ENCODE peak calls at places on chromosomes 16 and 17, in four cellular contexts. One of them, this sample, is unnamed.

GRCh38 chr17:27293359-27293897 is 486 bp upstream of the WSB1 start:
- DNase-seq in transverse colon: no peak
- DNase-seq in choroid plexus epithelial cell: no peak
- DNase-seq in astrocyte of the spinal cord: no peak
- DNase-seq in this sample: peak

GRCh38 chr16:56191807-56192643 is 736 bp downstream of the GNAO1 start:
- DNase-seq in transverse colon: no peak
- DNase-seq in choroid plexus epithelial cell: no peak
- DNase-seq in astrocyte of the spinal cord: no peak
- DNase-seq in this sample: no peak

GRCh38 chr17:45440161-45440859 is 7.6 kb upstream of the ARHGAP27 start:
- DNase-seq in transverse colon: no peak
- DNase-seq in choroid plexus epithelial cell: peak
- DNase-seq in astrocyte of the spinal cord: peak
- DNase-seq in this sample: peak

GRCh38 chr16:81987706-81988105 is 23.6 kb downstream of the SDR42E1 start:
- DNase-seq in transverse colon: peak
- DNase-seq in choroid plexus epithelial cell: no peak
- DNase-seq in astrocyte of the spinal cord: no peak
- DNase-seq in this sample: no peak

GRCh38 chr16:65624696-65625095 is 502.8 kb upstream of the CDH11 start:
- DNase-seq in transverse colon: no peak
- DNase-seq in choroid plexus epithelial cell: peak
- DNase-seq in astrocyte of the spinal cord: no peak
- DNase-seq in this sample: no peak

GRCh38 chr17:36524428-36524876 is 10.2 kb downstream of the MYO19 start:
- DNase-seq in transverse colon: no peak
- DNase-seq in choroid plexus epithelial cell: no peak
- DNase-seq in astrocyte of the spinal cord: no peak
- DNase-seq in this sample: no peak

GRCh38 chr17:58811301-58811700 is 55.6 kb downstream of the PPM1E start:
- DNase-seq in transverse colon: no peak
- DNase-seq in choroid plexus epithelial cell: no peak
- DNase-seq in astrocyte of the spinal cord: no peak
- DNase-seq in this sample: no peak

GRCh38 chr17:57955183-57955952 is at the start of gene CUEDC1:
- DNase-seq in transverse colon: peak
- DNase-seq in choroid plexus epithelial cell: peak
- DNase-seq in astrocyte of the spinal cord: peak
- DNase-seq in this sample: peak

GRCh38 chr16:1047801-1048200 is 24.7 kb upstream of the SSTR5 start:
- DNase-seq in transverse colon: no peak
- DNase-seq in choroid plexus epithelial cell: no peak
- DNase-seq in astrocyte of the spinal cord: no peak
- DNase-seq in this sample: no peak

GRCh38 chr17:42274812-42275526 is 1.2 kb downstream of the STAT5B start:
- DNase-seq in transverse colon: no peak
- DNase-seq in choroid plexus epithelial cell: peak
- DNase-seq in astrocyte of the spinal cord: no peak
- DNase-seq in this sample: no peak

GRCh38 chr16:79632289-79632688 is 31.8 kb upstream of the MAF start:
- DNase-seq in transverse colon: no peak
- DNase-seq in choroid plexus epithelial cell: peak
- DNase-seq in astrocyte of the spinal cord: no peak
- DNase-seq in this sample: no peak

GRCh38 chr17:2965621-2966275 is 97.7 kb downstream of the OR1D5 start:
- DNase-seq in transverse colon: no peak
- DNase-seq in choroid plexus epithelial cell: peak
- DNase-seq in astrocyte of the spinal cord: peak
- DNase-seq in this sample: no peak

GRCh38 chr17:37708008-37708615 is 36.7 kb downstream of the HNF1B start:
- DNase-seq in transverse colon: peak
- DNase-seq in choroid plexus epithelial cell: no peak
- DNase-seq in astrocyte of the spinal cord: no peak
- DNase-seq in this sample: peak

GRCh38 chr16:88045820-88046303 is 94.6 kb downstream of the BANP start:
- DNase-seq in transverse colon: peak
- DNase-seq in choroid plexus epithelial cell: no peak
- DNase-seq in astrocyte of the spinal cord: no peak
- DNase-seq in this sample: peak

GRCh38 chr16:57061084-57061905 is 31.1 kb upstream of the CPNE2 start:
- DNase-seq in transverse colon: peak
- DNase-seq in choroid plexus epithelial cell: peak
- DNase-seq in astrocyte of the spinal cord: no peak
- DNase-seq in this sample: no peak

GRCh38 chr17:78915872-78916632 is 9.1 kb downstream of the TIMP2 start:
- DNase-seq in transverse colon: peak
- DNase-seq in choroid plexus epithelial cell: peak
- DNase-seq in astrocyte of the spinal cord: no peak
- DNase-seq in this sample: peak

GRCh38 chr16:29757950-29758466 is 12.2 kb upstream of the C16orf54 start:
- DNase-seq in transverse colon: no peak
- DNase-seq in choroid plexus epithelial cell: peak
- DNase-seq in astrocyte of the spinal cord: peak
- DNase-seq in this sample: no peak

GRCh38 chr17:41049110-41049509 is 2.0 kb upstream of the KRTAP2-1 start:
- DNase-seq in transverse colon: no peak
- DNase-seq in choroid plexus epithelial cell: peak
- DNase-seq in astrocyte of the spinal cord: peak
- DNase-seq in this sample: no peak

GRCh38 chr16:85361441-85362118 is 249.3 kb upstream of the CIBAR2 start:
- DNase-seq in transverse colon: peak
- DNase-seq in choroid plexus epithelial cell: peak
- DNase-seq in astrocyte of the spinal cord: no peak
- DNase-seq in this sample: peak

GRCh38 chr17:34254146-34254545 is 939 bp upstream of the CCL2 start:
- DNase-seq in transverse colon: no peak
- DNase-seq in choroid plexus epithelial cell: peak
- DNase-seq in astrocyte of the spinal cord: peak
- DNase-seq in this sample: no peak

GRCh38 chr16:31077024-31077423 is 2.8 kb downstream of the ZNF646 start:
- DNase-seq in transverse colon: no peak
- DNase-seq in choroid plexus epithelial cell: no peak
- DNase-seq in astrocyte of the spinal cord: no peak
- DNase-seq in this sample: no peak

GRCh38 chr17:82698974-82699442 is 510 bp upstream of the RAB40B start:
- DNase-seq in transverse colon: no peak
- DNase-seq in choroid plexus epithelial cell: peak
- DNase-seq in astrocyte of the spinal cord: no peak
- DNase-seq in this sample: no peak